ENCODE peak calls at places on chromosomes 2 and 18, in seven cellular contexts. O, C, F, E, H, X and L are unnamed samples.

GRCh38 chr2:8684885-8685696 is 3.2 kb downstream of the ID2 start:
- DNase-seq in O (peak; percentile 56), E (no peak), F (peak; percentile 48), C (peak; percentile 55), X (peak; percentile 80), H (peak; percentile 23), L (peak; percentile 66)

GRCh38 chr2:760001-760400 is 82.8 kb upstream of the TMEM18 start:
- DNase-seq in E (no peak), X (no peak), C (no peak), F (no peak), H (no peak), O (no peak), L (no peak)

GRCh38 chr18:29034113-29034856 is 857.4 kb upstream of the CDH2 start:
- DNase-seq in H (no peak), E (peak; percentile 2), O (no peak), X (no peak), C (no peak), F (no peak), L (no peak)

GRCh38 chr2:55952415-55952814 is 28.8 kb upstream of the EFEMP1 start:
- DNase-seq in E (no peak), C (no peak), H (no peak), O (no peak), X (no peak), F (no peak), L (no peak)

GRCh38 chr2:238169021-238169707 is 10.4 kb downstream of the ERFE start:
- DNase-seq in O (no peak), E (peak; percentile 52), X (peak; percentile 85), F (peak; percentile 53), H (no peak), C (peak; percentile 85), L (peak; percentile 71)

GRCh38 chr2:211035548-211036185 is 479.3 kb downstream of the CPS1 start:
- DNase-seq in C (no peak), H (peak; percentile 35), X (no peak), O (no peak), E (no peak), F (peak; percentile 3), L (peak; percentile 8)

GRCh38 chr18:69128978-69129377 is 271.7 kb upstream of the DOK6 start:
- DNase-seq in O (no peak), X (no peak), H (no peak), C (no peak), F (no peak), E (no peak), L (no peak)

GRCh38 chr2:149192425-149192824 is 138.0 kb upstream of the LYPD6 start:
- DNase-seq in F (peak; percentile 36), X (no peak), O (no peak), E (no peak), H (no peak), C (no peak), L (peak; percentile 40)

GRCh38 chr18:36337679-36338419 is 40.3 kb downstream of the FHOD3 start:
- DNase-seq in H (no peak), C (no peak), X (peak; percentile 21), E (no peak), O (no peak), F (no peak), L (no peak)

GRCh38 chr18:47838396-47838795 is 92.1 kb downstream of the SMAD2 start:
- DNase-seq in C (no peak), X (no peak), E (no peak), H (no peak), F (no peak), O (no peak), L (no peak)

GRCh38 chr2:236242057-236242495 is 22.1 kb downstream of the ASB18 start:
- DNase-seq in E (no peak), O (no peak), X (no peak), C (no peak), F (no peak), H (no peak), L (no peak)

GRCh38 chr2:5365871-5366461 is 326.2 kb upstream of the SOX11 start:
- DNase-seq in F (no peak), H (peak; percentile 23), X (no peak), O (peak; percentile 57), E (peak; percentile 27), C (peak; percentile 15), L (no peak)

GRCh38 chr2:190965580-190966222 is 48.3 kb downstream of the STAT1 start:
- DNase-seq in C (no peak), F (no peak), O (no peak), X (no peak), H (no peak), E (no peak), L (no peak)

GRCh38 chr2:230793573-230794359 is 71.0 kb upstream of the ITM2C start:
- DNase-seq in O (peak; percentile 53), F (peak; percentile 99), C (peak; percentile 85), E (peak; percentile 88), H (peak; percentile 42), X (peak; percentile 85), L (peak; percentile 91)

GRCh38 chr18:58087928-58088722 is 44.1 kb downstream of the NEDD4L start:
- DNase-seq in F (peak; percentile 83), H (no peak), C (no peak), O (no peak), E (peak; percentile 57), X (no peak), L (no peak)

GRCh38 chr2:120511546-120512320 is 165.8 kb downstream of the INHBB start:
- DNase-seq in F (no peak), E (no peak), X (no peak), C (no peak), H (peak; percentile 44), O (no peak), L (no peak)

GRCh38 chr18:75478996-75479870 is 51.7 kb upstream of the SMIM21 start:
- DNase-seq in E (peak; percentile 57), O (no peak), X (no peak), C (no peak), H (peak; percentile 43), F (peak; percentile 62), L (peak; percentile 53)

GRCh38 chr2:187580462-187581124 is 26.4 kb upstream of the TFPI start:
- DNase-seq in O (no peak), F (peak; percentile 74), E (peak; percentile 48), X (no peak), H (peak; percentile 21), C (peak; percentile 35), L (peak; percentile 34)

GRCh38 chr2:169815849-169816248 is 8.9 kb downstream of the METTL5 start:
- DNase-seq in H (no peak), O (no peak), F (peak; percentile 80), X (no peak), E (peak; percentile 55), C (peak; percentile 53), L (peak; percentile 25)

GRCh38 chr2:219706823-219707281 is 79.4 kb downstream of the SLC4A3 start:
- DNase-seq in E (no peak), C (no peak), O (no peak), H (no peak), X (no peak), F (peak; percentile 92), L (no peak)

GRCh38 chr2:67726416-67726815 is 329.3 kb downstream of the ETAA1 start:
- DNase-seq in X (no peak), O (no peak), H (no peak), F (no peak), E (no peak), C (no peak), L (no peak)

GRCh38 chr2:64975232-64975791 is 13.9 kb upstream of the SLC1A4 start:
- DNase-seq in F (peak; percentile 97), E (peak; percentile 81), H (peak; percentile 43), O (no peak), X (peak; percentile 70), C (peak; percentile 64), L (peak; percentile 73)

GRCh38 chr2:181152701-181153100 is 172.3 kb downstream of the UBE2E3 start:
- DNase-seq in C (no peak), E (no peak), F (peak; percentile 23), H (no peak), X (no peak), O (no peak), L (no peak)

GRCh38 chr18:59915606-59916005 is 15.8 kb downstream of the PMAIP1 start:
- DNase-seq in O (no peak), H (no peak), X (no peak), C (no peak), F (peak; percentile 78), E (no peak), L (no peak)

GRCh38 chr2:12169060-12169406 is 422.6 kb downstream of the LPIN1 start:
- DNase-seq in E (no peak), H (no peak), F (peak; percentile 93), X (no peak), O (no peak), C (peak; percentile 53), L (peak; percentile 72)

GRCh38 chr2:10658041-10658913 is 31.5 kb downstream of the NOL10 start:
- DNase-seq in H (no peak), C (peak; percentile 50), E (peak; percentile 66), X (no peak), O (no peak), F (peak; percentile 93), L (peak; percentile 48)

GRCh38 chr2:23900927-23901322 is 26.0 kb downstream of the ATAD2B start:
- DNase-seq in H (no peak), O (no peak), F (peak; percentile 62), X (no peak), C (peak; percentile 39), E (peak; percentile 62), L (peak; percentile 62)

GRCh38 chr2:149058936-149059335 is 20.4 kb downstream of the LYPD6B start:
- DNase-seq in H (no peak), F (peak; percentile 87), C (no peak), O (no peak), X (no peak), E (peak; percentile 40), L (no peak)

GRCh38 chr2:35454966-35455638 is 900.5 kb upstream of the CRIM1 start:
- DNase-seq in O (no peak), F (peak; percentile 91), H (no peak), C (no peak), X (no peak), E (no peak), L (no peak)